ENCODE peak calls at places on chromosomes 5 and 9, in seven cellular contexts. G is body of pancreas, P is HCT116, N is kidney, Z is uterus, C is PC-3, A is IMR-90. O is an unnamed sample. For H3K4me1, the result is how much of the 10 kb centered on the place peaks cover.

GRCh38 chr5:66596791-66597757 is 881 bp downstream of the MAST4 start:
- DNase-seq in G (peak), P (no peak), N (peak), Z (peak), C (no peak), A (no peak), O (no peak)

GRCh38 chr9:98302938-98303337 is 47.5 kb upstream of the TBC1D2 start:
- DNase-seq in G (no peak), P (no peak), N (peak), Z (no peak), C (no peak), A (no peak), O (no peak)

GRCh38 chr9:86731511-86731993 is 215.8 kb downstream of the GAS1 start:
- DNase-seq in G (no peak), P (no peak), N (no peak), Z (no peak), C (peak), A (peak), O (no peak)

GRCh38 chr5:56346717-56347116 is 113.6 kb upstream of the ANKRD55 start:
- DNase-seq in G (no peak), P (no peak), N (no peak), Z (no peak), C (no peak), A (no peak), O (no peak)

GRCh38 chr5:114238771-114239313 is 123.0 kb upstream of the KCNN2 start:
- DNase-seq in G (no peak), P (no peak), N (no peak), Z (no peak), C (no peak), A (peak), O (no peak)

GRCh38 chr5:24791326-24791725 is 146.5 kb upstream of the CDH10 start:
- DNase-seq in G (no peak), P (no peak), N (no peak), Z (no peak), C (no peak), A (no peak), O (no peak)

GRCh38 chr9:69834056-69834455 is 13.4 kb downstream of the CFAP95 start:
- DNase-seq in G (no peak), P (no peak), N (no peak), Z (no peak), C (no peak), A (no peak), O (no peak)

GRCh38 chr9:615756-616155 is 225.7 kb upstream of the DMRT1 start:
- DNase-seq in G (peak), P (no peak), N (no peak), Z (no peak), C (no peak), A (no peak), O (peak)

GRCh38 chr5:10563132-10563939 is 534 bp upstream of the ANKRD33B start:
- DNase-seq in G (peak), P (no peak), N (peak), Z (peak), C (peak), A (peak), O (no peak)

GRCh38 chr5:94832685-94833084 is 214.2 kb downstream of the SLF1 start:
- DNase-seq in G (no peak), P (no peak), N (no peak), Z (no peak), C (no peak), A (no peak), O (no peak)

GRCh38 chr5:71865202-71865601 is 146.1 kb downstream of the CARTPT start:
- DNase-seq in G (no peak), P (no peak), N (no peak), Z (peak), C (peak), A (peak), O (peak)

GRCh38 chr9:132409828-132410528 is at the start of gene CFAP77:
- DNase-seq in G (peak), P (peak), N (peak), Z (peak), C (peak), A (peak), O (peak)

GRCh38 chr5:91288117-91288516 is 95.0 kb downstream of the ARRDC3 start:
- DNase-seq in G (no peak), P (no peak), N (no peak), Z (no peak), C (no peak), A (peak), O (no peak)

GRCh38 chr9:130732131-130732530 is 38.6 kb downstream of the EXOSC2 start:
- DNase-seq in G (no peak), P (no peak), N (no peak), Z (no peak), C (no peak), A (peak), O (no peak)

GRCh38 chr5:141359790-141360426 is at the start of gene PCDHGB2:
- DNase-seq in G (no peak), P (peak), N (no peak), Z (no peak), C (peak), A (peak), O (no peak)

GRCh38 chr9:118271936-118272335 is 567.7 kb downstream of the TLR4 start:
- DNase-seq in G (no peak), P (no peak), N (no peak), Z (no peak), C (peak), A (no peak), O (no peak)

GRCh38 chr5:66367814-66368541 is 223.9 kb downstream of the SREK1 start:
- DNase-seq in G (no peak), P (no peak), N (no peak), Z (no peak), C (no peak), A (no peak), O (no peak)

GRCh38 chr9:127452481-127453092 is 1.3 kb downstream of the LRSAM1 start:
- DNase-seq in G (peak), P (no peak), N (peak), Z (peak), C (peak), A (peak), O (no peak)

GRCh38 chr9:36993933-36994764 is 39.9 kb downstream of the PAX5 start:
- DNase-seq in G (no peak), P (no peak), N (no peak), Z (no peak), C (no peak), A (no peak), O (no peak)

GRCh38 chr5:14062178-14062577 is 81.0 kb upstream of the TRIO start:
- DNase-seq in G (no peak), P (no peak), N (no peak), Z (no peak), C (no peak), A (no peak), O (no peak)

GRCh38 chr5:124560370-124560769 is 186.1 kb downstream of the ZNF608 start:
- DNase-seq in G (no peak), P (no peak), N (no peak), Z (no peak), C (no peak), A (no peak), O (no peak)

GRCh38 chr9:125889122-125889523 is 141.9 kb downstream of the PBX3 start:
- DNase-seq in G (peak), P (no peak), N (peak), Z (peak), C (no peak), A (peak), O (peak)

GRCh38 chr9:749712-750111 is 91.8 kb upstream of the DMRT1 start:
- DNase-seq in G (no peak), P (no peak), N (no peak), Z (no peak), C (no peak), A (no peak), O (no peak)

GRCh38 chr5:179858241-179858585 is 404 bp downstream of the MRNIP start:
- DNase-seq in G (peak), P (no peak), N (peak), Z (no peak), C (peak), A (peak), O (peak)

GRCh38 chr9:5568868-5569267 is 58.5 kb downstream of the PDCD1LG2 start:
- DNase-seq in G (no peak), P (no peak), N (no peak), Z (no peak), C (no peak), A (no peak), O (no peak)

GRCh38 chr9:129310666-129311350 is 132.7 kb upstream of the IER5L start:
- DNase-seq in G (no peak), P (no peak), N (peak), Z (no peak), C (no peak), A (peak), O (no peak)

GRCh38 chr5:8012131-8012977 is 143.4 kb downstream of the MTRR start:
- DNase-seq in G (no peak), P (no peak), N (no peak), Z (no peak), C (no peak), A (no peak), O (no peak)

GRCh38 chr5:139764250-139764791 is 31.3 kb upstream of the PSD2 start:
- DNase-seq in G (no peak), P (no peak), N (no peak), Z (no peak), C (no peak), A (no peak), O (no peak)

GRCh38 chr9:107487521-107488399 is 1.8 kb downstream of the KLF4 start:
- DNase-seq in G (peak), P (no peak), N (peak), Z (peak), C (peak), A (no peak), O (peak)

GRCh38 chr5:173385832-173386360 is 57.7 kb upstream of the STC2 start:
- DNase-seq in G (no peak), P (no peak), N (no peak), Z (no peak), C (peak), A (no peak), O (peak)

GRCh38 chr5:145975361-145976066 is 39.1 kb downstream of the SH3RF2 start:
- DNase-seq in G (peak), P (peak), N (no peak), Z (no peak), C (peak), A (peak), O (peak)

GRCh38 chr9:115373000-115373709 is 255.2 kb upstream of the TNC start:
- DNase-seq in G (no peak), P (peak), N (no peak), Z (no peak), C (peak), A (peak), O (peak)

GRCh38 chr5:68795190-68795589 is 298.6 kb upstream of the SLC30A5 start:
- DNase-seq in G (no peak), P (no peak), N (no peak), Z (no peak), C (no peak), A (no peak), O (no peak)

DNA sequence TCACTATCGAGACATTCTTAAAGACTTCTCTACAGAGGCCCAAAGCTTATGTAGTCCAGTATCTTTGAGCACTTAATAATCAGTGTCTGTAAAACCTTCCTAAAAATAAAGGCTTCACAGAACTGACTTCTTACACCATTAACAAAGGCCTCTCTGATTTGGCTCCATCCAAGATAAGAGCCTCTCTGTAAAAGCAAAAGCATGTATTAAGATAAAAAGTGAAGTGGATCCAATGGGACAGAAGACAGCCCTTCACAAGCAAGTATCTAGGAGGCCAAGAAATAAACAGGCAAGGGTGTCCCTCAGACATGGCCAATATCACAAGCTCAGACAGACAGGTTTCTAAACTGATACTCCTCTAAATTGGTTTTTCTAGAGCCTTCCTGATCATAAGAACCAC is 11.9 kb downstream of the LHFPL2 start:
- DNase-seq in G (no peak), P (no peak), N (no peak), Z (no peak), C (no peak), A (no peak), O (no peak)
- H3K4me1 ChIP-seq in G (half or more), P (under half), N (under half), Z (under half), C (half or more), A (under half), O (under half)

DNA sequence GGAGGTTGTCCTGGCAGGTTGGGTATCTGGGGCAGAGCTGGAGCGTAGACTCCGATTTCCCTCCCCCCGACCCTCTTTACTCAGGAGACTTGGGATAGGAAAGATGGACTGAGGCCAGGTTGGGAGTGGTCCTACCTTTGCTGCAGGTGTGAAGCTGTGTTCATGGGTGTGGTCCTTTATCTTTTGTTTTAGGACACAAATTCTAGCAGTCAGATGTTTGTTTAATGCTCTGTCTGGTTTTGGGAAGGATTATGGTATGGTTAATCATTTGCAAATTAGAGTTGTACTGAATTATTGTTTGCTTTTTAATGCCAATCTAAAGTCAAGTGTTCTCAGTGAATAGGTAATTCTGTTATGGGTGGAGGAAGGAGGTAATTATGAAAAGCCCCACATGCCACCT is 14.1 kb upstream of the FAM120AOS start:
- DNase-seq in G (no peak), P (no peak), N (no peak), Z (no peak), C (no peak), A (no peak), O (no peak)
- H3K27ac ChIP-seq in G (peak), P (no peak), N (no peak), Z (no peak), C (peak), A (no peak), O (peak)

GRCh38 chr5:148805323-148806290 is 20.8 kb upstream of the ADRB2 start:
- DNase-seq in G (no peak), P (no peak), N (no peak), Z (no peak), C (peak), A (peak), O (no peak)

GRCh38 chr5:148809781-148810524 is 16.5 kb upstream of the ADRB2 start:
- DNase-seq in G (no peak), P (no peak), N (no peak), Z (no peak), C (peak), A (no peak), O (no peak)

GRCh38 chr5:148808864-148809642 is 17.4 kb upstream of the ADRB2 start:
- DNase-seq in G (no peak), P (no peak), N (no peak), Z (no peak), C (peak), A (no peak), O (no peak)

GRCh38 chr5:148807845-148808244 is 18.6 kb upstream of the ADRB2 start:
- DNase-seq in G (no peak), P (no peak), N (no peak), Z (no peak), C (no peak), A (no peak), O (no peak)

DNA sequence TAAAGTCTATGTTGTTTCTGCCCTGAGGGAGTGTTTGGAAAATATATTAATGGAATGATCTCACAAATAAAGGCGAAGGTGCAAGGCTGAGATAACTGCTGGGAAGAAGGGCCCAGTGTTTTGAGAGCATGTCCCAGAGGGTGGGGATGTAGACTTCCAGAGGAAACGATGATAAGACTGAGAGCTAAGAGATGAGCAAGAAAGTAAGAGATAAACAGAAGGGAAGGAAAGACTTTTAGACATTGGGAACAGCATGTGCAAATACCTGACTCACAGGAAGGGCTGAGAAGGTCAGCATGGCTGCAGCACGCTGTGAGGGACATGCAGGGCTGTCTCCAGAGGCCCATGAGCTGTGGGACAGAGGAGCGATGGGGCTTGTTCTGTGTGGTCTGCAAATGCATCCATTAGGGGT is 19.9 kb upstream of the ADRB2 start:
- DNase-seq in G (no peak), P (no peak), N (no peak), Z (no peak), C (peak), A (no peak), O (no peak)
- H3K4me1 ChIP-seq in G (under half), P (under half), N (under half), Z (under half), C (half or more), A (under half), O (under half)

GRCh38 chr5:132098621-132099020 is 25.0 kb downstream of the CSF2 start:
- DNase-seq in G (no peak), P (no peak), N (no peak), Z (no peak), C (no peak), A (peak), O (no peak)
- H3K27ac ChIP-seq in G (no peak), P (no peak), N (no peak), Z (no peak), C (peak), A (no peak), O (no peak)

DNA sequence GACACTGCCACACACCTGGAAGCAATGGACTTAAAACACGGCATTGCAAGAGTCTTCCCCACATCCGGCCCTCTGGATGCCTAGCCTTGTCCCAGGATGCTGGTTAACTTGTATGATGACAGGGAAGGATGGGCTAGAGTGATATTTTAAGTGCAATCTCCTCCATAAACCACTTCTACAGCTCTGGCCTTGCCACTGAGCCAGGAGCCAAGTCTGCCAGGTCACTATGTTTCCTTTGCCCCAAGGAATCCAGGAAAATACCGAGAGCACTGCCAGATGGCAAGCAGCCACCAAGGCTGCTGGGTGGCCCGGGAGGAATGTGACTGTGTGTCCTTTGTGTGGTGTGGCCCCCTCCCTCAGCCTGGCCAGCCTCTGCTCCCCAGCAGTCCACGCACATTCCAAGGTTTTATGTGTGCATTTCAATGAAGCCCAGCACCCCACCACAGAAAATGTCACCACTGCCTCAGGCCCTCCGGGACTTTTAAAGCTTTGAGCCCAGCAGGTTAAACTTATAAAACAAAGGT is 106.0 kb downstream of the FRMD3 start:
- DNase-seq in G (peak), P (no peak), N (peak), Z (peak), C (peak), A (no peak), O (no peak)
- H3K4me1 ChIP-seq in G (half or more), P (under half), N (under half), Z (under half), C (under half), A (under half), O (under half)

GRCh38 chr9:13990336-13990735 is 323.6 kb downstream of the NFIB start:
- DNase-seq in G (no peak), P (no peak), N (no peak), Z (no peak), C (no peak), A (no peak), O (no peak)

GRCh38 chr9:13993482-13994267 is 320.3 kb downstream of the NFIB start:
- DNase-seq in G (no peak), P (no peak), N (no peak), Z (no peak), C (no peak), A (no peak), O (no peak)

GRCh38 chr9:13988944-13989343 is 325.0 kb downstream of the NFIB start:
- DNase-seq in G (no peak), P (no peak), N (no peak), Z (no peak), C (no peak), A (no peak), O (no peak)

GRCh38 chr9:13990994-13991393 is 322.9 kb downstream of the NFIB start:
- DNase-seq in G (no peak), P (no peak), N (no peak), Z (no peak), C (no peak), A (no peak), O (no peak)

GRCh38 chr9:13992136-13992798 is 321.7 kb downstream of the NFIB start:
- DNase-seq in G (no peak), P (no peak), N (no peak), Z (no peak), C (peak), A (no peak), O (no peak)
- H3K27ac ChIP-seq in G (no peak), P (no peak), N (no peak), Z (no peak), C (no peak), A (no peak), O (no peak)

GRCh38 chr9:94168203-94169000 is 84.1 kb downstream of the PTPDC1 start:
- DNase-seq in G (no peak), P (no peak), N (no peak), Z (no peak), C (no peak), A (peak), O (peak)
- H3K4me1 ChIP-seq in G (half or more), P (under half), N (under half), Z (under half), C (under half), A (under half), O (under half)

O was measured in foreskin keratinocyte.